ENCODE peak calls at places on chromosomes 2 and 18, in ten cellular contexts. D is A549, X is RWPE1, N is glutamatergic neuron, O is stomach, E is GM13976, U is cardiac muscle cell, M is bronchial epithelial cell, B is left ventricle myocardium inferior, J is chondrocyte. Z is an unnamed sample.

GRCh38 chr2:108927936-108928659 is 60.9 kb downstream of the EDAR start:
- DNase-seq in D (peak; percentile 61), X (peak; percentile 58), N (peak; percentile 55), O (peak; percentile 54), E (peak; percentile 70), U (peak; percentile 73), M (peak; percentile 49), B (no peak), J (no peak), Z (peak; percentile 66)

GRCh38 chr2:132478669-132479068 is 62.1 kb downstream of the GPR39 start:
- DNase-seq in D (no peak), X (no peak), N (no peak), O (no peak), E (no peak), U (no peak), M (no peak), B (no peak), J (no peak), Z (no peak)

GRCh38 chr2:79272616-79273015 is 113.1 kb upstream of the REG3A start:
- DNase-seq in D (no peak), X (no peak), N (no peak), O (no peak), E (no peak), U (no peak), M (no peak), B (no peak), J (no peak), Z (no peak)

GRCh38 chr2:227761734-227762476 is 16.2 kb downstream of the SCYGR8 start:
- DNase-seq in D (peak; percentile 84), X (no peak), N (no peak), O (no peak), E (no peak), U (no peak), M (no peak), B (no peak), J (no peak), Z (no peak)

GRCh38 chr2:14661163-14661562 is 28.6 kb downstream of the LRATD1 start:
- DNase-seq in D (no peak), X (no peak), N (no peak), O (no peak), E (no peak), U (no peak), M (no peak), B (no peak), J (no peak), Z (no peak)

GRCh38 chr18:74249181-74249968 is 42.4 kb downstream of the CYB5A start:
- DNase-seq in D (peak; percentile 82), X (peak; percentile 59), N (no peak), O (no peak), E (no peak), U (no peak), M (peak; percentile 91), B (no peak), J (no peak), Z (no peak)

GRCh38 chr2:178190938-178191910 is 3.1 kb upstream of the OSBPL6 start:
- DNase-seq in D (peak; percentile 7), X (no peak), N (no peak), O (no peak), E (no peak), U (peak; percentile 7), M (peak; percentile 53), B (no peak), J (no peak), Z (no peak)

GRCh38 chr2:1653137-1653789 is 91.1 kb downstream of the PXDN start:
- DNase-seq in D (no peak), X (peak; percentile 45), N (no peak), O (peak; percentile 32), E (no peak), U (no peak), M (peak; percentile 83), B (peak; percentile 57), J (peak; percentile 92), Z (no peak)

GRCh38 chr2:96863575-96864342 is 5.9 kb upstream of the ANKRD39 start:
- DNase-seq in D (no peak), X (no peak), N (no peak), O (no peak), E (no peak), U (no peak), M (no peak), B (peak; percentile 15), J (no peak), Z (no peak)

GRCh38 chr2:125870264-125870663 is 785.7 kb upstream of the GYPC start:
- DNase-seq in D (no peak), X (no peak), N (no peak), O (no peak), E (no peak), U (no peak), M (no peak), B (no peak), J (no peak), Z (no peak)

GRCh38 chr18:48889115-48889941 is 61.4 kb downstream of the SMAD7 start:
- DNase-seq in D (no peak), X (no peak), N (peak; percentile 88), O (peak; percentile 35), E (no peak), U (peak; percentile 84), M (no peak), B (peak; percentile 42), J (peak; percentile 81), Z (peak; percentile 85)

GRCh38 chr18:41096504-41096903 is 858.5 kb upstream of the PIK3C3 start:
- DNase-seq in D (no peak), X (no peak), N (no peak), O (no peak), E (no peak), U (peak; percentile 61), M (peak; percentile 61), B (no peak), J (no peak), Z (peak; percentile 47)

GRCh38 chr2:152815634-152816257 is 97.3 kb downstream of the ARL6IP6 start:
- DNase-seq in D (no peak), X (no peak), N (no peak), O (no peak), E (no peak), U (no peak), M (peak; percentile 13), B (no peak), J (no peak), Z (no peak)

GRCh38 chr18:52605345-52605744 is 265.3 kb downstream of the DCC start:
- DNase-seq in D (no peak), X (no peak), N (no peak), O (no peak), E (no peak), U (no peak), M (no peak), B (no peak), J (no peak), Z (no peak)

GRCh38 chr2:16238001-16238755 is 297.8 kb downstream of the MYCN start:
- DNase-seq in D (no peak), X (no peak), N (no peak), O (no peak), E (no peak), U (no peak), M (no peak), B (no peak), J (no peak), Z (no peak)

GRCh38 chr18:75884728-75885127 is 457.2 kb upstream of the SMIM21 start:
- DNase-seq in D (no peak), X (no peak), N (no peak), O (no peak), E (no peak), U (no peak), M (no peak), B (no peak), J (no peak), Z (no peak)
- TF ChIP-seq CTCF in D (no peak), X (no peak), N (no peak), O (no peak), E (no peak), U (no peak), M (no peak), B (peak; percentile 65), J (no peak), Z (peak; percentile 1)

GRCh38 chr2:158755738-158756137 is 39.4 kb upstream of the DAPL1 start:
- DNase-seq in D (no peak), X (no peak), N (no peak), O (no peak), E (no peak), U (peak; percentile 17), M (no peak), B (no peak), J (no peak), Z (peak; percentile 54)
- TF ChIP-seq CTCF in D (peak; percentile 18), X (no peak), N (no peak), O (no peak), E (peak; percentile 13), U (peak; percentile 48), M (peak; percentile 59), B (peak; percentile 14), J (peak; percentile 57), Z (peak; percentile 83)

DNA sequence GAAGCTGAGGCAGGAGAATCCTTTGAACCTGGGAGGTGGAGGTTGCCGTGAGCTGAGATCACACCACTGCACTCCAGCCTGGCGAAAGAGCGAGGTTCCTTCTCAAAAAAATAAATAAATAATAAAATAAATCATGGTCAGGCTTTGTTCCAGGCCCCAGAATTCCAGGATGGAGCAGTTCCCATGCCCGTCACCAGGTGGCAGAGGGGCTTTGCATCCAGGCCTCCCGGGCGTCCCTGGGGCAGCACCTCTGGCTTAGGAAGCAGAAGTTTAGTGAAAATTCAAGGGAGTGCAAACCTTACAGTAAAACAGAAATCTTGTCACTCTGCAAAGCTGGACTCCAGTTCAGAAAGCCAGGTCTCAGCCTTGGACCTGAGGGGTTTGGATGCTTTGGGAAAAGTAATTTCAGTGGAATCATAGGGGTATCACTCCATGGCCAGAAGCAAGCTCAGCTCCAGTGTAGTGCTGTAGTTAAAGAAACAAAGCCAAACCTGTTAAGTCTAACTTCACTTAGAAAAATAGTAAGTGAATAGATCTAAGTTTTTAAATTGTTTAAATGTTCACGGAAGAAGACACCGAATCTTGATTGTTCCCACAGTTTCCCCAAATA is 512.7 kb downstream of the CMPK2 start:
- DNase-seq in D (peak; percentile 43), X (peak; percentile 13), N (peak; percentile 82), O (peak; percentile 71), E (no peak), U (peak; percentile 75), M (no peak), B (peak; percentile 34), J (no peak), Z (peak; percentile 92)
- TF ChIP-seq CTCF in D (peak; percentile 12), X (peak; percentile 32), N (peak; percentile 87), O (peak; percentile 47), E (no peak), U (no peak), M (peak; percentile 15), B (peak; percentile 78), J (peak; percentile 85), Z (peak; percentile 80)

DNA sequence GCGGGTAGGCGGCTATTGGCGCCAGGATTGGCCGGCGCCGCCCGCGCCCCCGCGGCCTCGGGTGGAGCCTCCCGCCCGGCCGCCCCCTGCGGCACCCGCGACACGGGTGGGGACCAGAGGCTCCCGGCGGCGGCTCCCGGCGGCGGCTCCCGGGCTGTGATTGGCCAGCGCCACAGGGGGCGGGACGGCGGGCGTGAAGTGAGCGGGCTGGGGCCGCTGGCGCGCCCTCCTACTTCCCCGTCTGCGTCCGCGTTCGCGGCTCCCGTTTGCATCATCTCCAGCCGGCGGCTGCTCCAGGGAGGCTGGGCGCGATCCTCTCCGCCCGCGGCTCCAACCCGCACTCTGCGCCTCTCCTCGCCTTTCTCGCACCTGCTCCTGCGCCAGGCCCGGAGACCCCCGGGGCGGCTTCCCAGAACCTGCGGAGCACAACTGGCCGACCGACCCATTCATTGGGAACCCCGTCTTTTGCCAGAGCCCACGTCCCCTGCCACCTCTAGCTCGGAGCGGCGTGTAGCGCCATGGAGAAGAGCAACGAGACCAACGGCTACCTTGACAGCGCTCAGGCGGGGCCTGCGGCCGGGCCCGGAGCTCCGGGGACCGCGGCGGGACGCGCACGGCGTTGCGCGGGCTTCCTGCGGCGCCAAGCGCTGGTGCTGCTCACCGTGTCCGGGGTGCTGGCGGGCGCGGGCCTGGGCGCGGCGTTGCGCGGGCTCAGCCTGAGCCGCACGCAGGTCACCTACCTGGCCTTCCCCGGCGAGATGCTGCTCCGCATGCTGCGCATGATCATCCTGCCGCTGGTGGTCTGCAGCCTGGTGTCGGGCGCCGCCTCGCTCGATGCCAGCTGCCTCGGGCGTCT is at the start of gene SLC1A4:
- DNase-seq in D (peak; percentile 89), X (peak; percentile 78), N (peak; percentile 94), O (peak; percentile 91), E (peak; percentile 96), U (peak; percentile 92), M (peak; percentile 47), B (peak; percentile 91), J (peak; percentile 96), Z (peak; percentile 96)
- TF ChIP-seq CTCF in D (no peak), X (no peak), N (no peak), O (no peak), E (no peak), U (no peak), M (no peak), B (no peak), J (no peak), Z (no peak)

Z was measured in WERI-Rb-1.